ENCODE peak calls at places on chromosomes 11 and 22, in seven cellular contexts. One of them, this sample, is unnamed.
A peak's percentile ranks its signal among the peaks of the same experiment; 100 is the strongest.

GRCh38 chr22:43114958-43115357 is 4.4 kb downstream of the BIK start:
- DNase-seq in transverse colon: peak; percentile 79
- DNase-seq in OCI-LY7: peak; percentile 45
- DNase-seq in amniotic stem cell: no peak
- DNase-seq in stimulated activated CD8-positive, alpha-beta memory T cell treated with anti-CD3 and anti-CD28 coated beads, Interleukin-4, amount 100 ng/mL, for 1 hour: no peak
- DNase-seq in stimulated activated CD4-positive, alpha-beta T cell treated with anti-CD3 and anti-CD28 coated beads, Interleukin-1b, Interleukin-23, amount 100 ng/mL, for 1 hour: no peak
- DNase-seq in left cardiac atrium: no peak
- DNase-seq in this sample: no peak

GRCh38 chr11:2549876-2550605 is 105.2 kb downstream of the KCNQ1 start:
- DNase-seq in transverse colon: peak; percentile 6
- DNase-seq in OCI-LY7: no peak
- DNase-seq in amniotic stem cell: no peak
- DNase-seq in stimulated activated CD8-positive, alpha-beta memory T cell treated with anti-CD3 and anti-CD28 coated beads, Interleukin-4, amount 100 ng/mL, for 1 hour: no peak
- DNase-seq in stimulated activated CD4-positive, alpha-beta T cell treated with anti-CD3 and anti-CD28 coated beads, Interleukin-1b, Interleukin-23, amount 100 ng/mL, for 1 hour: no peak
- DNase-seq in left cardiac atrium: peak; percentile 23
- DNase-seq in this sample: no peak

GRCh38 chr11:44263711-44264110 is 46.2 kb downstream of the ALX4 start:
- DNase-seq in transverse colon: no peak
- DNase-seq in OCI-LY7: no peak
- DNase-seq in amniotic stem cell: no peak
- DNase-seq in stimulated activated CD8-positive, alpha-beta memory T cell treated with anti-CD3 and anti-CD28 coated beads, Interleukin-4, amount 100 ng/mL, for 1 hour: no peak
- DNase-seq in stimulated activated CD4-positive, alpha-beta T cell treated with anti-CD3 and anti-CD28 coated beads, Interleukin-1b, Interleukin-23, amount 100 ng/mL, for 1 hour: no peak
- DNase-seq in left cardiac atrium: no peak
- DNase-seq in this sample: no peak

GRCh38 chr11:69694781-69695180 is 9.0 kb downstream of the FGF19 start:
- DNase-seq in transverse colon: no peak
- DNase-seq in OCI-LY7: no peak
- DNase-seq in amniotic stem cell: no peak
- DNase-seq in stimulated activated CD8-positive, alpha-beta memory T cell treated with anti-CD3 and anti-CD28 coated beads, Interleukin-4, amount 100 ng/mL, for 1 hour: no peak
- DNase-seq in stimulated activated CD4-positive, alpha-beta T cell treated with anti-CD3 and anti-CD28 coated beads, Interleukin-1b, Interleukin-23, amount 100 ng/mL, for 1 hour: no peak
- DNase-seq in left cardiac atrium: no peak
- DNase-seq in this sample: no peak

GRCh38 chr22:25081409-25081824 is 118.2 kb upstream of the CRYBB3 start:
- DNase-seq in transverse colon: peak; percentile 41
- DNase-seq in OCI-LY7: peak; percentile 47
- DNase-seq in amniotic stem cell: no peak
- DNase-seq in stimulated activated CD8-positive, alpha-beta memory T cell treated with anti-CD3 and anti-CD28 coated beads, Interleukin-4, amount 100 ng/mL, for 1 hour: no peak
- DNase-seq in stimulated activated CD4-positive, alpha-beta T cell treated with anti-CD3 and anti-CD28 coated beads, Interleukin-1b, Interleukin-23, amount 100 ng/mL, for 1 hour: no peak
- DNase-seq in left cardiac atrium: no peak
- DNase-seq in this sample: no peak

GRCh38 chr11:122207921-122208764 is 92.1 kb upstream of the BLID start:
- DNase-seq in transverse colon: no peak
- DNase-seq in OCI-LY7: no peak
- DNase-seq in amniotic stem cell: no peak
- DNase-seq in stimulated activated CD8-positive, alpha-beta memory T cell treated with anti-CD3 and anti-CD28 coated beads, Interleukin-4, amount 100 ng/mL, for 1 hour: no peak
- DNase-seq in stimulated activated CD4-positive, alpha-beta T cell treated with anti-CD3 and anti-CD28 coated beads, Interleukin-1b, Interleukin-23, amount 100 ng/mL, for 1 hour: no peak
- DNase-seq in left cardiac atrium: no peak
- DNase-seq in this sample: no peak

GRCh38 chr11:66144000-66144678 is 74.1 kb downstream of the PACS1 start:
- DNase-seq in transverse colon: no peak
- DNase-seq in OCI-LY7: no peak
- DNase-seq in amniotic stem cell: no peak
- DNase-seq in stimulated activated CD8-positive, alpha-beta memory T cell treated with anti-CD3 and anti-CD28 coated beads, Interleukin-4, amount 100 ng/mL, for 1 hour: no peak
- DNase-seq in stimulated activated CD4-positive, alpha-beta T cell treated with anti-CD3 and anti-CD28 coated beads, Interleukin-1b, Interleukin-23, amount 100 ng/mL, for 1 hour: no peak
- DNase-seq in left cardiac atrium: no peak
- DNase-seq in this sample: no peak

GRCh38 chr22:27212617-27213177 is 555.3 kb downstream of the MIAT start:
- DNase-seq in transverse colon: peak; percentile 69
- DNase-seq in OCI-LY7: no peak
- DNase-seq in amniotic stem cell: peak; percentile 65
- DNase-seq in stimulated activated CD8-positive, alpha-beta memory T cell treated with anti-CD3 and anti-CD28 coated beads, Interleukin-4, amount 100 ng/mL, for 1 hour: no peak
- DNase-seq in stimulated activated CD4-positive, alpha-beta T cell treated with anti-CD3 and anti-CD28 coated beads, Interleukin-1b, Interleukin-23, amount 100 ng/mL, for 1 hour: no peak
- DNase-seq in left cardiac atrium: peak; percentile 75
- DNase-seq in this sample: peak; percentile 71